ENCODE peak calls at places on chromosomes 2 and 18, in eight cellular contexts. One of them, this sample, is unnamed.

GRCh38 chr18:57915241-57915640 is 112.1 kb upstream of the ATP8B1 start:
- DNase-seq in heart right ventricle: no peak
- DNase-seq in tibial artery: no peak
- DNase-seq in upper lobe of right lung: no peak
- DNase-seq in AG10803: no peak
- DNase-seq in PC-3: no peak
- DNase-seq in stomach: no peak
- DNase-seq in NT2/D1: no peak
- DNase-seq in this sample: peak

GRCh38 chr2:233404227-233404626 is 49.9 kb downstream of the DGKD start:
- DNase-seq in heart right ventricle: no peak
- DNase-seq in tibial artery: no peak
- DNase-seq in upper lobe of right lung: no peak
- DNase-seq in AG10803: no peak
- DNase-seq in PC-3: peak
- DNase-seq in stomach: peak
- DNase-seq in NT2/D1: peak
- DNase-seq in this sample: peak

GRCh38 chr2:31413876-31414550 is 529 bp downstream of the XDH start:
- DNase-seq in heart right ventricle: no peak
- DNase-seq in tibial artery: no peak
- DNase-seq in upper lobe of right lung: no peak
- DNase-seq in AG10803: no peak
- DNase-seq in PC-3: peak
- DNase-seq in stomach: no peak
- DNase-seq in NT2/D1: no peak
- DNase-seq in this sample: no peak

GRCh38 chr2:159859583-159859982 is 61.6 kb upstream of the CD302 start:
- DNase-seq in heart right ventricle: no peak
- DNase-seq in tibial artery: no peak
- DNase-seq in upper lobe of right lung: no peak
- DNase-seq in AG10803: no peak
- DNase-seq in PC-3: no peak
- DNase-seq in stomach: no peak
- DNase-seq in NT2/D1: no peak
- DNase-seq in this sample: no peak

GRCh38 chr2:217994776-217995274 is 8.0 kb downstream of the TNS1 start:
- DNase-seq in heart right ventricle: no peak
- DNase-seq in tibial artery: no peak
- DNase-seq in upper lobe of right lung: no peak
- DNase-seq in AG10803: peak
- DNase-seq in PC-3: peak
- DNase-seq in stomach: no peak
- DNase-seq in NT2/D1: no peak
- DNase-seq in this sample: peak

GRCh38 chr2:224722250-224722649 is 6.1 kb upstream of the CCDC195 start:
- DNase-seq in heart right ventricle: no peak
- DNase-seq in tibial artery: no peak
- DNase-seq in upper lobe of right lung: no peak
- DNase-seq in AG10803: peak
- DNase-seq in PC-3: no peak
- DNase-seq in stomach: no peak
- DNase-seq in NT2/D1: peak
- DNase-seq in this sample: peak

GRCh38 chr18:12879840-12880531 is 4.1 kb downstream of the PTPN2 start:
- DNase-seq in heart right ventricle: no peak
- DNase-seq in tibial artery: no peak
- DNase-seq in upper lobe of right lung: no peak
- DNase-seq in AG10803: no peak
- DNase-seq in PC-3: no peak
- DNase-seq in stomach: no peak
- DNase-seq in NT2/D1: no peak
- DNase-seq in this sample: no peak

GRCh38 chr2:42054657-42055430 is 7.0 kb downstream of the PKDCC start:
- DNase-seq in heart right ventricle: no peak
- DNase-seq in tibial artery: no peak
- DNase-seq in upper lobe of right lung: no peak
- DNase-seq in AG10803: no peak
- DNase-seq in PC-3: peak
- DNase-seq in stomach: peak
- DNase-seq in NT2/D1: no peak
- DNase-seq in this sample: no peak

GRCh38 chr2:134367915-134368911 is 114.3 kb downstream of the MGAT5 start:
- DNase-seq in heart right ventricle: no peak
- DNase-seq in tibial artery: no peak
- DNase-seq in upper lobe of right lung: no peak
- DNase-seq in AG10803: no peak
- DNase-seq in PC-3: no peak
- DNase-seq in stomach: peak
- DNase-seq in NT2/D1: no peak
- DNase-seq in this sample: peak

GRCh38 chr2:72138921-72139381 is 8.7 kb downstream of the CYP26B1 start:
- DNase-seq in heart right ventricle: no peak
- DNase-seq in tibial artery: no peak
- DNase-seq in upper lobe of right lung: no peak
- DNase-seq in AG10803: peak
- DNase-seq in PC-3: no peak
- DNase-seq in stomach: no peak
- DNase-seq in NT2/D1: no peak
- DNase-seq in this sample: no peak

GRCh38 chr18:55685638-55686037 is 97.6 kb upstream of the TCF4 start:
- DNase-seq in heart right ventricle: no peak
- DNase-seq in tibial artery: no peak
- DNase-seq in upper lobe of right lung: no peak
- DNase-seq in AG10803: no peak
- DNase-seq in PC-3: no peak
- DNase-seq in stomach: no peak
- DNase-seq in NT2/D1: no peak
- DNase-seq in this sample: no peak

GRCh38 chr2:71783215-71783614 is 329.9 kb downstream of the DYSF start:
- DNase-seq in heart right ventricle: no peak
- DNase-seq in tibial artery: no peak
- DNase-seq in upper lobe of right lung: no peak
- DNase-seq in AG10803: no peak
- DNase-seq in PC-3: peak
- DNase-seq in stomach: no peak
- DNase-seq in NT2/D1: no peak
- DNase-seq in this sample: no peak

GRCh38 chr2:212891580-212891979 is 259.8 kb downstream of the IKZF2 start:
- DNase-seq in heart right ventricle: no peak
- DNase-seq in tibial artery: no peak
- DNase-seq in upper lobe of right lung: no peak
- DNase-seq in AG10803: no peak
- DNase-seq in PC-3: no peak
- DNase-seq in stomach: no peak
- DNase-seq in NT2/D1: no peak
- DNase-seq in this sample: no peak

GRCh38 chr2:61632276-61633169 is 94.4 kb upstream of the XPO1 start:
- DNase-seq in heart right ventricle: no peak
- DNase-seq in tibial artery: no peak
- DNase-seq in upper lobe of right lung: no peak
- DNase-seq in AG10803: peak
- DNase-seq in PC-3: no peak
- DNase-seq in stomach: no peak
- DNase-seq in NT2/D1: no peak
- DNase-seq in this sample: peak

GRCh38 chr2:128365217-128365905 is 46.7 kb upstream of the HS6ST1 start:
- DNase-seq in heart right ventricle: no peak
- DNase-seq in tibial artery: peak
- DNase-seq in upper lobe of right lung: peak
- DNase-seq in AG10803: peak
- DNase-seq in PC-3: no peak
- DNase-seq in stomach: no peak
- DNase-seq in NT2/D1: no peak
- DNase-seq in this sample: no peak

GRCh38 chr2:110149330-110150220 is 34.0 kb upstream of the MALL start:
- DNase-seq in heart right ventricle: no peak
- DNase-seq in tibial artery: no peak
- DNase-seq in upper lobe of right lung: no peak
- DNase-seq in AG10803: peak
- DNase-seq in PC-3: peak
- DNase-seq in stomach: no peak
- DNase-seq in NT2/D1: no peak
- DNase-seq in this sample: peak

GRCh38 chr2:237566401-237567235 is at the start of gene PRLH:
- DNase-seq in heart right ventricle: no peak
- DNase-seq in tibial artery: no peak
- DNase-seq in upper lobe of right lung: no peak
- DNase-seq in AG10803: no peak
- DNase-seq in PC-3: no peak
- DNase-seq in stomach: no peak
- DNase-seq in NT2/D1: no peak
- DNase-seq in this sample: no peak

GRCh38 chr2:178016612-178017011 is 56.0 kb downstream of the PDE11A start:
- DNase-seq in heart right ventricle: no peak
- DNase-seq in tibial artery: no peak
- DNase-seq in upper lobe of right lung: no peak
- DNase-seq in AG10803: no peak
- DNase-seq in PC-3: no peak
- DNase-seq in stomach: no peak
- DNase-seq in NT2/D1: no peak
- DNase-seq in this sample: no peak

GRCh38 chr2:165938237-165938636 is 15.3 kb downstream of the TTC21B start:
- DNase-seq in heart right ventricle: no peak
- DNase-seq in tibial artery: no peak
- DNase-seq in upper lobe of right lung: no peak
- DNase-seq in AG10803: no peak
- DNase-seq in PC-3: no peak
- DNase-seq in stomach: no peak
- DNase-seq in NT2/D1: no peak
- DNase-seq in this sample: no peak

GRCh38 chr2:165941827-165942226 is 11.7 kb downstream of the TTC21B start:
- DNase-seq in heart right ventricle: no peak
- DNase-seq in tibial artery: no peak
- DNase-seq in upper lobe of right lung: no peak
- DNase-seq in AG10803: no peak
- DNase-seq in PC-3: no peak
- DNase-seq in stomach: no peak
- DNase-seq in NT2/D1: no peak
- DNase-seq in this sample: no peak
- H3K4me3 ChIP-seq in heart right ventricle: no peak
- H3K4me3 ChIP-seq in tibial artery: no peak
- H3K4me3 ChIP-seq in upper lobe of right lung: no peak
- H3K4me3 ChIP-seq in AG10803: no peak
- H3K4me3 ChIP-seq in PC-3: no peak
- H3K4me3 ChIP-seq in stomach: no peak
- H3K4me3 ChIP-seq in NT2/D1: no peak
- H3K4me3 ChIP-seq in this sample: no peak

GRCh38 chr2:77521931-77522470 is at the start of gene LRRTM4:
- DNase-seq in heart right ventricle: no peak
- DNase-seq in tibial artery: peak
- DNase-seq in upper lobe of right lung: no peak
- DNase-seq in AG10803: no peak
- DNase-seq in PC-3: no peak
- DNase-seq in stomach: no peak
- DNase-seq in NT2/D1: peak
- DNase-seq in this sample: peak

GRCh38 chr2:77520981-77521380 is 1.2 kb downstream of the LRRTM4 start:
- DNase-seq in heart right ventricle: no peak
- DNase-seq in tibial artery: no peak
- DNase-seq in upper lobe of right lung: no peak
- DNase-seq in AG10803: no peak
- DNase-seq in PC-3: no peak
- DNase-seq in stomach: no peak
- DNase-seq in NT2/D1: no peak
- DNase-seq in this sample: peak

GRCh38 chr2:77519888-77520506 is 2.2 kb downstream of the LRRTM4 start:
- DNase-seq in heart right ventricle: no peak
- DNase-seq in tibial artery: no peak
- DNase-seq in upper lobe of right lung: no peak
- DNase-seq in AG10803: no peak
- DNase-seq in PC-3: no peak
- DNase-seq in stomach: no peak
- DNase-seq in NT2/D1: no peak
- DNase-seq in this sample: no peak

GRCh38 chr2:77521482-77521881 is 694 bp downstream of the LRRTM4 start:
- DNase-seq in heart right ventricle: no peak
- DNase-seq in tibial artery: no peak
- DNase-seq in upper lobe of right lung: no peak
- DNase-seq in AG10803: no peak
- DNase-seq in PC-3: no peak
- DNase-seq in stomach: no peak
- DNase-seq in NT2/D1: peak
- DNase-seq in this sample: no peak

DNA sequence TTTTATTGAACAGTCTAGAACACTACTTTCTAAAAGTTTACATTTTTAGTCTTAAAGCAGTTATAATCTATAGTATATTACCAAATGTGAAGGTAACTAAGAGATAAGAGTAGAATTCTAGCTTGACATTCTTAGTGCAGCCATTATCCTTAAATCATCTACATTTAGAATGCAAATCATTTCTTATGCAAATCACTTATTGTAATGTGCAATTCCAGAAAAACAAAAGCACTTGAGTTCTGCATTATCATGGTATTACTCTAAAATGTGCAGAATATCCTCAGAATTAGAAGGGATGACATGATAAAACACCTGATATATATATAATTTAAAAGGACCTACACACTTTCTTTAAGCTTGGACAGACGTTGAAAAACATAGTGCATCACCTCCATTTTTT is 707 bp upstream of the LRRTM4 start:
- DNase-seq in heart right ventricle: no peak
- DNase-seq in tibial artery: no peak
- DNase-seq in upper lobe of right lung: no peak
- DNase-seq in AG10803: no peak
- DNase-seq in PC-3: no peak
- DNase-seq in stomach: no peak
- DNase-seq in NT2/D1: peak
- DNase-seq in this sample: no peak
- H3K4me3 ChIP-seq in heart right ventricle: no peak
- H3K4me3 ChIP-seq in tibial artery: no peak
- H3K4me3 ChIP-seq in upper lobe of right lung: no peak
- H3K4me3 ChIP-seq in AG10803: no peak
- H3K4me3 ChIP-seq in PC-3: no peak
- H3K4me3 ChIP-seq in stomach: no peak
- H3K4me3 ChIP-seq in NT2/D1: no peak
- H3K4me3 ChIP-seq in this sample: no peak

DNA sequence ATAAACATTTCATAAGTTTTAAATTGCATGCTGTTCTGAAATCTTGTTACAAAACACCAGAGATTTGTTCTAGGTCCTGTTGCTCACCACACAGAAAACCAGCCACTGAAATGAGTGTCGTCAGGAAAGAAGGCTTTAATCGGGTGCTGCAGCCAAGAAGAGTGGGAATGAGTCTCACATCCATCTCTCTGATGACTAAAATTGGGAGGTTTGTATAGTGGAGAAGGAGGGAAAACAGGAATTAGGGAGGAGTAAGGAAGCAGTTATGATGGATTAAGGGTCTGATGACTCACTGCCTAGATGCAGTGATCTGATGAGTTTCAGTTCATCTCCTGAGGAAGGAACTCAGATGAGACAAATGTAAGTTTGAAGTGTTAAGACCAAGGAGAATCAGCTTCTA is 42.1 kb upstream of the GPR39 start:
- DNase-seq in heart right ventricle: no peak
- DNase-seq in tibial artery: peak
- DNase-seq in upper lobe of right lung: no peak
- DNase-seq in AG10803: peak
- DNase-seq in PC-3: peak
- DNase-seq in stomach: no peak
- DNase-seq in NT2/D1: no peak
- DNase-seq in this sample: peak
- H3K4me3 ChIP-seq in heart right ventricle: no peak
- H3K4me3 ChIP-seq in tibial artery: no peak
- H3K4me3 ChIP-seq in upper lobe of right lung: no peak
- H3K4me3 ChIP-seq in AG10803: no peak
- H3K4me3 ChIP-seq in PC-3: no peak
- H3K4me3 ChIP-seq in stomach: no peak
- H3K4me3 ChIP-seq in NT2/D1: no peak
- H3K4me3 ChIP-seq in this sample: no peak

GRCh38 chr2:131121464-131121863 is 16.3 kb downstream of the PLEKHB2 start:
- DNase-seq in heart right ventricle: no peak
- DNase-seq in tibial artery: no peak
- DNase-seq in upper lobe of right lung: no peak
- DNase-seq in AG10803: peak
- DNase-seq in PC-3: peak
- DNase-seq in stomach: no peak
- DNase-seq in NT2/D1: no peak
- DNase-seq in this sample: no peak
- H3K4me3 ChIP-seq in heart right ventricle: no peak
- H3K4me3 ChIP-seq in tibial artery: no peak
- H3K4me3 ChIP-seq in upper lobe of right lung: no peak
- H3K4me3 ChIP-seq in AG10803: no peak
- H3K4me3 ChIP-seq in PC-3: no peak
- H3K4me3 ChIP-seq in stomach: no peak
- H3K4me3 ChIP-seq in NT2/D1: no peak
- H3K4me3 ChIP-seq in this sample: no peak

This sample was measured in astrocyte of the spinal cord.